ENCODE peak calls at places on chromosome 7, in six cellular contexts. Z is neural crest cell, L is glutamatergic neuron, M is heart right ventricle, Q is upper lobe of right lung, H is stomach. W is an unnamed sample.

GRCh38 chr7:73865738-73866445 is 4.9 kb downstream of the TMEM270 start:
- DNase-seq in Q (no peak), L (peak), H (peak), M (no peak), Z (no peak), W (peak)

GRCh38 chr7:131501422-131501821 is 55.0 kb downstream of the PODXL start:
- DNase-seq in Q (no peak), H (no peak), M (no peak), Z (no peak), L (no peak), W (no peak)

GRCh38 chr7:2613926-2614613 is 17.7 kb upstream of the TTYH3 start:
- DNase-seq in Z (no peak), H (no peak), L (no peak), M (peak), Q (peak), W (no peak)

GRCh38 chr7:93799750-93800357 is 90.7 kb downstream of the TFPI2 start:
- DNase-seq in L (no peak), H (no peak), M (no peak), Q (no peak), Z (no peak), W (peak)

GRCh38 chr7:68785036-68785435 is 813.2 kb upstream of the AUTS2 start:
- DNase-seq in L (no peak), Z (no peak), Q (no peak), H (no peak), M (no peak), W (no peak)

GRCh38 chr7:27697861-27698430 is 35.3 kb upstream of the HIBADH start:
- DNase-seq in L (no peak), Z (no peak), Q (peak), M (no peak), H (peak), W (peak)

GRCh38 chr7:31416381-31416780 is 75.9 kb upstream of the NEUROD6 start:
- DNase-seq in H (no peak), Q (no peak), L (no peak), M (no peak), Z (no peak), W (no peak)

GRCh38 chr7:35736725-35737124 is 41.8 kb upstream of the HERPUD2 start:
- DNase-seq in M (no peak), L (no peak), Q (no peak), Z (no peak), H (no peak), W (no peak)

GRCh38 chr7:33809218-33809617 is 96.1 kb upstream of the BMPER start:
- DNase-seq in H (no peak), Q (no peak), L (no peak), M (no peak), Z (no peak), W (no peak)

GRCh38 chr7:128164061-128164954 is 76.8 kb upstream of the LEP start:
- DNase-seq in Q (no peak), M (no peak), L (no peak), H (no peak), Z (no peak), W (no peak)

GRCh38 chr7:76424413-76425111 is at the start of gene ZP3:
- DNase-seq in L (peak), M (no peak), Z (no peak), H (no peak), Q (no peak), W (no peak)

GRCh38 chr7:34327681-34328080 is 330.3 kb upstream of the NPSR1 start:
- DNase-seq in L (no peak), M (no peak), Q (no peak), Z (no peak), H (no peak), W (no peak)

GRCh38 chr7:144834516-144835165 is 1.2 kb downstream of the TPK1 start:
- DNase-seq in Z (no peak), L (no peak), M (no peak), H (no peak), Q (no peak), W (peak)

GRCh38 chr7:108310351-108310750 is 145.9 kb downstream of the NRCAM start:
- DNase-seq in L (no peak), Z (no peak), M (no peak), H (no peak), Q (no peak), W (no peak)

GRCh38 chr7:632831-633210 is 93.7 kb upstream of the DNAAF5 start:
- DNase-seq in M (no peak), Z (no peak), Q (no peak), L (no peak), H (no peak), W (no peak)

GRCh38 chr7:89661876-89662275 is 492.4 kb upstream of the STEAP1 start:
- DNase-seq in H (no peak), M (no peak), L (no peak), Q (no peak), Z (no peak), W (no peak)

GRCh38 chr7:46360811-46361210 is 439.7 kb upstream of the IGFBP3 start:
- DNase-seq in L (no peak), Q (no peak), Z (no peak), H (no peak), M (no peak), W (no peak)

GRCh38 chr7:21355406-21355874 is 72.4 kb upstream of the SP4 start:
- DNase-seq in L (no peak), H (no peak), Q (no peak), M (no peak), Z (no peak), W (peak)

GRCh38 chr7:22601028-22601795 is 101.2 kb upstream of the STEAP1B start:
- DNase-seq in M (no peak), L (no peak), Q (no peak), Z (no peak), H (no peak), W (no peak)

GRCh38 chr7:39510738-39511372 is 55.3 kb upstream of the YAE1 start:
- DNase-seq in Q (no peak), H (no peak), M (no peak), L (no peak), Z (no peak), W (no peak)

GRCh38 chr7:98463837-98464557 is 63.1 kb upstream of the BAIAP2L1 start:
- DNase-seq in Q (no peak), H (no peak), Z (no peak), L (no peak), M (no peak), W (no peak)
- TF ChIP-seq CTCF in Q (no peak), H (no peak), Z (no peak), L (no peak), M (no peak), W (no peak)

DNA sequence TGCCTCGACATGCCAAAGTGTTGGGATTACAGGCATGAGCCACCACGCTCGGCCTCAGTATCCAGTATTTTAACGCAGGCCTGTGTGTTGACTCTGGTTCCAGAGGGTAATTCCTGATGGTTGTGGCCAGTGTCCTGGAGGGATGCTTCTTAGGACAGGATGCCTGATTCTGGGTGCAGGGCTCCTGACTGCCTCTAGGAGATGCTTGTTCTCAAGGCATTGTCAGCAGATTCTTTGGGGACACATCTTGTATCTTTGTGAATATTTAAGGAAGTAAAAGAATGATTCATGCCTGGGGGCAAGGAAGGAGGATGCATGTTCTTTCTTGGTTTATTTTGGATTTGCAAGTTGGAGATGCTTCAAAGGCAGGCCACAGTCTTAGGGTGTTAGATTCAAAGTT is 2.2 kb downstream of the ZDHHC4 start:
- DNase-seq in Q (no peak), H (no peak), Z (no peak), L (no peak), M (no peak), W (no peak)
- TF ChIP-seq CTCF in Q (peak), H (no peak), Z (peak), L (no peak), M (no peak), W (peak)

GRCh38 chr7:44964384-44964830 is 14.4 kb downstream of the MYO1G start:
- DNase-seq in H (no peak), M (no peak), L (peak), Z (no peak), Q (no peak), W (no peak)
- TF ChIP-seq CTCF in H (no peak), M (no peak), L (no peak), Z (peak), Q (no peak), W (peak)

DNA sequence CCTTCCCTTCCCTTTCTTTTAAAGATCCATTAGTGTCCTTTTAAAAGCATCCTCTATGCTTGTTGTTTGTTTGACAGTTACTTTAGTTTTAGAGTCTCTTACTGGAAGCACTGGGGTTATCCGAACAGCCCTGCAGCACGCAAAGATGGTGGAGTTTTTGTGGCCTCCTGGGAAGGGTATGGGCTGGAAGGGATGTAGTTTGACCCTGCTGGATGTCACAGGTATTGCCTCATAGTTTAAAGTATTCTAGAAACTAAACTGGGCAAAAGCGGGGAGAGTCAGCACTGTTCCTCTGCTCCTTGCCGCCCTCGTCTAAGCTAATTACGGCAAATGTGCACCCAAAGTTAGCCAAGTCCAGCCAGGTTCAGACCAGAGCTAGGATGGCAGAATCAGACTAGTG is 35.8 kb upstream of the GNAI1 start:
- DNase-seq in Z (no peak), H (no peak), M (no peak), L (no peak), Q (no peak), W (no peak)
- TF ChIP-seq CTCF in Z (peak), H (peak), M (no peak), L (peak), Q (no peak), W (no peak)

GRCh38 chr7:92680458-92680857 is 90.3 kb upstream of the FAM133B start:
- DNase-seq in H (no peak), Q (no peak), Z (no peak), M (no peak), L (no peak), W (no peak)
- TF ChIP-seq CTCF in H (no peak), Q (no peak), Z (no peak), M (no peak), L (no peak), W (no peak)

DNA sequence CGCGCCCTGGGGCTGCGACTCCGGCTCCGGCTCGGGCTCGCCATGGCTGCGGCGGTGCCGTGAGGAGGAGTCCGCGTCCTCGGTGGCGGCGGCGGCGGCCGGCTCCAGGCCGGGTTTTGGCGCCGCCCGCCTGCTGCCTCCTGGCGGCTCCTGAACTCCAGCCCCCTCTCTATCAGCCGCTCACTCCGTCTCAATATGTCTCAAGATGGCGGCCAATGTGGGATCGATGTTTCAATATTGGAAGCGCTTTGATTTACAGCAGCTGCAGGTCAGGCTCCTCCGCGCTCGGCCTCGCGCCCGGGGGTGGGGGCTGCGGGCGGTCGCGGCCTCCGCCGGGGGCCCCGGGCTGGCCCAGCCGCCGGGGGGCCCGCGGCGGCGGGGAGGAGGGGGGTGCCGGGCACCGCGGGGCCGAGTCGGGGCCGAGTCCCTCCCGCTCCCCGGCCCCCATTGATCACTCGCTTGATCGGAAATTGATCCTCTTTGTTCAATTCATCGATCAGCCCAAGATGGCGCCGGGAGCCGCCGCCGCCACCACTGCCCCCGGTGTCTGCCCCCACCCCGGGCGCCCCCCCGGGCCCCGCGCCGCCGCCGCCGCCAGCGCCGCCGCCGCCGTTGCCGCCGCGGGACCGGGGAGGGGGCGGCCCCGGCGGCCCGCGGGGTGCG is 1.5 kb upstream of the CUX1 start:
- DNase-seq in H (peak), Z (peak), Q (peak), L (peak), M (peak), W (peak)
- TF ChIP-seq CTCF in H (no peak), Z (peak), Q (no peak), L (no peak), M (peak), W (peak)

GRCh38 chr7:16357921-16358320 is 63.4 kb downstream of the CRPPA start:
- DNase-seq in L (peak), M (peak), Q (peak), H (peak), Z (no peak), W (no peak)
- TF ChIP-seq CTCF in L (no peak), M (no peak), Q (no peak), H (no peak), Z (no peak), W (no peak)

DNA sequence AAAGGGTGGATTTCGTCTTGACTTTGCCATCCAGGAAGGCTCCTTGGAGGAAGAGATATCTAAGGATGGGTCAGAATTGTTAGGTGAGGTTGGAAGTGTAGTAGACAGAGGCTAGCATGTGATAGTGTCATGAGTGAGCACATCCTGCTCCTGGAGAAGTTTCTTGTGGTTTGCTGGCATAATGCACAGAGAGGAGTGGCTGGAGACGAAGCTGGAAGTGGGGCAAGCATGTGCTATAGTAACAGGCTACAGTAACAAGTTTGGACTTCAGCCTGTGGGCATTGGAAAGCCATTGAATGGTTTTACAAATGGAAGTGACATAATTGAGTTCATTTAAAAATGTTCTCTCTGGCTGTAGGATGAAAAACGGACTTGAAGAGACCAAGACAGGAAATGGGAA is 175.6 kb upstream of the VWC2 start:
- DNase-seq in Q (no peak), M (no peak), L (no peak), H (no peak), Z (no peak), W (no peak)
- TF ChIP-seq CTCF in Q (no peak), M (no peak), L (no peak), H (no peak), Z (no peak), W (no peak)